ENCODE peak calls at places on chromosomes 5 and 9, in nine cellular contexts. D, L, O, R, P, G, Z, K and S are unnamed samples.

GRCh38 chr5:104347119-104347708 is 784.6 kb upstream of the NUDT12 start:
- DNase-seq in D (no peak), L (no peak), O (peak), R (peak), P (no peak), G (peak), Z (no peak), K (peak), S (no peak)

GRCh38 chr5:132428147-132428482 is 58.6 kb downstream of the SLC22A5 start:
- DNase-seq in D (no peak), L (no peak), O (peak), R (no peak), P (no peak), G (no peak), Z (no peak), K (no peak), S (no peak)

GRCh38 chr9:20670395-20670794 is 13.7 kb upstream of the FOCAD start:
- DNase-seq in D (no peak), L (no peak), O (no peak), R (no peak), P (no peak), G (no peak), Z (no peak), K (no peak), S (no peak)

GRCh38 chr5:22470408-22470807 is 382.7 kb downstream of the CDH12 start:
- DNase-seq in D (no peak), L (no peak), O (no peak), R (no peak), P (no peak), G (no peak), Z (no peak), K (no peak), S (no peak)

GRCh38 chr5:75601996-75602395 is 9.3 kb upstream of the ANKDD1B start:
- DNase-seq in D (no peak), L (no peak), O (no peak), R (no peak), P (no peak), G (peak), Z (no peak), K (no peak), S (no peak)

GRCh38 chr9:98611986-98612505 is 96.7 kb downstream of the GABBR2 start:
- DNase-seq in D (no peak), L (no peak), O (no peak), R (no peak), P (no peak), G (no peak), Z (peak), K (no peak), S (no peak)

GRCh38 chr9:21305213-21305612 is at the start of gene IFNA5:
- DNase-seq in D (no peak), L (no peak), O (no peak), R (no peak), P (no peak), G (no peak), Z (no peak), K (no peak), S (no peak)

GRCh38 chr5:135467051-135467625 is 15.0 kb upstream of the TIFAB start:
- DNase-seq in D (no peak), L (no peak), O (no peak), R (no peak), P (no peak), G (no peak), Z (peak), K (no peak), S (no peak)

GRCh38 chr5:134403951-134404350 is 7.7 kb downstream of the CDKN2AIPNL start:
- DNase-seq in D (no peak), L (no peak), O (no peak), R (no peak), P (no peak), G (no peak), Z (no peak), K (no peak), S (no peak)

GRCh38 chr5:57445006-57445714 is 37.5 kb downstream of the ACTBL2 start:
- DNase-seq in D (no peak), L (no peak), O (peak), R (no peak), P (no peak), G (no peak), Z (no peak), K (no peak), S (no peak)

GRCh38 chr5:179930788-179931473 is 23.2 kb upstream of the TBC1D9B start:
- DNase-seq in D (no peak), L (no peak), O (no peak), R (no peak), P (no peak), G (no peak), Z (no peak), K (peak), S (no peak)

GRCh38 chr5:8844847-8845246 is 701.0 kb downstream of the SEMA5A start:
- DNase-seq in D (no peak), L (no peak), O (no peak), R (no peak), P (no peak), G (no peak), Z (no peak), K (no peak), S (no peak)

GRCh38 chr5:172622091-172623046 is 18.7 kb upstream of the NEURL1B start:
- DNase-seq in D (no peak), L (no peak), O (no peak), R (no peak), P (no peak), G (no peak), Z (peak), K (no peak), S (no peak)

GRCh38 chr5:79705632-79706031 is 16.0 kb downstream of the CMYA5 start:
- DNase-seq in D (no peak), L (no peak), O (no peak), R (no peak), P (no peak), G (no peak), Z (no peak), K (no peak), S (no peak)

GRCh38 chr5:142360607-142361120 is 35.8 kb upstream of the SPRY4 start:
- DNase-seq in D (no peak), L (no peak), O (peak), R (peak), P (no peak), G (peak), Z (no peak), K (no peak), S (no peak)

GRCh38 chr9:120820095-120820494 is 22.6 kb downstream of the PSMD5 start:
- DNase-seq in D (no peak), L (no peak), O (no peak), R (no peak), P (no peak), G (no peak), Z (no peak), K (no peak), S (no peak)

GRCh38 chr9:122122468-122122867 is 29.4 kb upstream of the TTLL11 start:
- DNase-seq in D (no peak), L (no peak), O (no peak), R (no peak), P (no peak), G (no peak), Z (no peak), K (no peak), S (no peak)

GRCh38 chr9:123997665-123998277 is 13.8 kb upstream of the LHX2 start:
- DNase-seq in D (no peak), L (peak), O (no peak), R (no peak), P (no peak), G (no peak), Z (peak), K (peak), S (no peak)